ENCODE peak calls at places on chromosome 19, in eight cellular contexts. One of them, this sample, is unnamed.

GRCh38 chr19:14432817-14433453 is at the start of gene PKN1:
- DNase-seq in ovary: peak
- DNase-seq in left lung: peak
- DNase-seq in upper lobe of right lung: peak
- DNase-seq in heart left ventricle: peak
- DNase-seq in GM23248: peak
- DNase-seq in AG04450: no peak
- DNase-seq in psoas muscle: peak
- DNase-seq in this sample: peak

GRCh38 chr19:57302020-57302465 is 18.2 kb upstream of the ZNF543 start:
- DNase-seq in ovary: no peak
- DNase-seq in left lung: no peak
- DNase-seq in upper lobe of right lung: no peak
- DNase-seq in heart left ventricle: no peak
- DNase-seq in GM23248: peak
- DNase-seq in AG04450: peak
- DNase-seq in psoas muscle: peak
- DNase-seq in this sample: no peak

GRCh38 chr19:42389899-42390298 is at the start of gene CNFN:
- DNase-seq in ovary: no peak
- DNase-seq in left lung: no peak
- DNase-seq in upper lobe of right lung: no peak
- DNase-seq in heart left ventricle: no peak
- DNase-seq in GM23248: no peak
- DNase-seq in AG04450: no peak
- DNase-seq in psoas muscle: no peak
- DNase-seq in this sample: no peak

GRCh38 chr19:14519860-14520407 is 1.7 kb upstream of the DNAJB1 start:
- DNase-seq in ovary: no peak
- DNase-seq in left lung: no peak
- DNase-seq in upper lobe of right lung: no peak
- DNase-seq in heart left ventricle: no peak
- DNase-seq in GM23248: peak
- DNase-seq in AG04450: no peak
- DNase-seq in psoas muscle: no peak
- DNase-seq in this sample: no peak

GRCh38 chr19:8373867-8374813 is 10.2 kb downstream of the ANGPTL4 start:
- DNase-seq in ovary: no peak
- DNase-seq in left lung: no peak
- DNase-seq in upper lobe of right lung: no peak
- DNase-seq in heart left ventricle: no peak
- DNase-seq in GM23248: no peak
- DNase-seq in AG04450: no peak
- DNase-seq in psoas muscle: peak
- DNase-seq in this sample: peak

GRCh38 chr19:29641597-29641996 is 23.7 kb upstream of the PLEKHF1 start:
- DNase-seq in ovary: no peak
- DNase-seq in left lung: no peak
- DNase-seq in upper lobe of right lung: no peak
- DNase-seq in heart left ventricle: no peak
- DNase-seq in GM23248: no peak
- DNase-seq in AG04450: no peak
- DNase-seq in psoas muscle: no peak
- DNase-seq in this sample: no peak

GRCh38 chr19:13817615-13818371 is 22.6 kb downstream of the ZSWIM4 start:
- DNase-seq in ovary: no peak
- DNase-seq in left lung: peak
- DNase-seq in upper lobe of right lung: peak
- DNase-seq in heart left ventricle: peak
- DNase-seq in GM23248: peak
- DNase-seq in AG04450: no peak
- DNase-seq in psoas muscle: no peak
- DNase-seq in this sample: peak

GRCh38 chr19:49861127-49861526 is 6.2 kb downstream of the PNKP start:
- DNase-seq in ovary: peak
- DNase-seq in left lung: peak
- DNase-seq in upper lobe of right lung: peak
- DNase-seq in heart left ventricle: no peak
- DNase-seq in GM23248: peak
- DNase-seq in AG04450: no peak
- DNase-seq in psoas muscle: peak
- DNase-seq in this sample: peak

GRCh38 chr19:22199171-22199570 is 2.4 kb upstream of the ZNF676 start:
- DNase-seq in ovary: no peak
- DNase-seq in left lung: no peak
- DNase-seq in upper lobe of right lung: no peak
- DNase-seq in heart left ventricle: no peak
- DNase-seq in GM23248: no peak
- DNase-seq in AG04450: no peak
- DNase-seq in psoas muscle: no peak
- DNase-seq in this sample: no peak

GRCh38 chr19:2479556-2480194 is 3.7 kb downstream of the GADD45B start:
- DNase-seq in ovary: no peak
- DNase-seq in left lung: no peak
- DNase-seq in upper lobe of right lung: no peak
- DNase-seq in heart left ventricle: no peak
- DNase-seq in GM23248: peak
- DNase-seq in AG04450: no peak
- DNase-seq in psoas muscle: no peak
- DNase-seq in this sample: no peak

GRCh38 chr19:53577968-53578367 is 40.0 kb downstream of the ZNF331 start:
- DNase-seq in ovary: no peak
- DNase-seq in left lung: peak
- DNase-seq in upper lobe of right lung: no peak
- DNase-seq in heart left ventricle: no peak
- DNase-seq in GM23248: no peak
- DNase-seq in AG04450: no peak
- DNase-seq in psoas muscle: no peak
- DNase-seq in this sample: no peak

GRCh38 chr19:16373539-16373938 is 48.9 kb downstream of the KLF2 start:
- DNase-seq in ovary: peak
- DNase-seq in left lung: peak
- DNase-seq in upper lobe of right lung: no peak
- DNase-seq in heart left ventricle: peak
- DNase-seq in GM23248: peak
- DNase-seq in AG04450: peak
- DNase-seq in psoas muscle: peak
- DNase-seq in this sample: no peak

GRCh38 chr19:29666634-29667389 is 1.6 kb downstream of the PLEKHF1 start:
- DNase-seq in ovary: peak
- DNase-seq in left lung: peak
- DNase-seq in upper lobe of right lung: peak
- DNase-seq in heart left ventricle: peak
- DNase-seq in GM23248: peak
- DNase-seq in AG04450: no peak
- DNase-seq in psoas muscle: peak
- DNase-seq in this sample: peak

GRCh38 chr19:44770550-44771257 is 7.0 kb upstream of the CBLC start:
- DNase-seq in ovary: peak
- DNase-seq in left lung: peak
- DNase-seq in upper lobe of right lung: peak
- DNase-seq in heart left ventricle: peak
- DNase-seq in GM23248: peak
- DNase-seq in AG04450: peak
- DNase-seq in psoas muscle: peak
- DNase-seq in this sample: peak

GRCh38 chr19:8396185-8396562 is 6.0 kb downstream of the RAB11B start:
- DNase-seq in ovary: no peak
- DNase-seq in left lung: no peak
- DNase-seq in upper lobe of right lung: no peak
- DNase-seq in heart left ventricle: no peak
- DNase-seq in GM23248: no peak
- DNase-seq in AG04450: no peak
- DNase-seq in psoas muscle: peak
- DNase-seq in this sample: no peak

GRCh38 chr19:30070198-30070969 is 128.3 kb downstream of the URI1 start:
- DNase-seq in ovary: no peak
- DNase-seq in left lung: no peak
- DNase-seq in upper lobe of right lung: peak
- DNase-seq in heart left ventricle: no peak
- DNase-seq in GM23248: no peak
- DNase-seq in AG04450: no peak
- DNase-seq in psoas muscle: peak
- DNase-seq in this sample: peak

GRCh38 chr19:54035215-54036178 is 28.2 kb downstream of the VSTM1 start:
- DNase-seq in ovary: no peak
- DNase-seq in left lung: no peak
- DNase-seq in upper lobe of right lung: no peak
- DNase-seq in heart left ventricle: no peak
- DNase-seq in GM23248: peak
- DNase-seq in AG04450: peak
- DNase-seq in psoas muscle: no peak
- DNase-seq in this sample: no peak

GRCh38 chr19:31233288-31233687 is 115.9 kb downstream of the TSHZ3 start:
- DNase-seq in ovary: no peak
- DNase-seq in left lung: no peak
- DNase-seq in upper lobe of right lung: no peak
- DNase-seq in heart left ventricle: no peak
- DNase-seq in GM23248: no peak
- DNase-seq in AG04450: no peak
- DNase-seq in psoas muscle: no peak
- DNase-seq in this sample: no peak

GRCh38 chr19:54724644-54725043 is 402 bp downstream of the KIR3DL3 start:
- DNase-seq in ovary: no peak
- DNase-seq in left lung: no peak
- DNase-seq in upper lobe of right lung: no peak
- DNase-seq in heart left ventricle: no peak
- DNase-seq in GM23248: no peak
- DNase-seq in AG04450: no peak
- DNase-seq in psoas muscle: no peak
- DNase-seq in this sample: no peak

GRCh38 chr19:43606569-43607229 is 5.2 kb upstream of the SRRM5 start:
- DNase-seq in ovary: no peak
- DNase-seq in left lung: no peak
- DNase-seq in upper lobe of right lung: no peak
- DNase-seq in heart left ventricle: no peak
- DNase-seq in GM23248: no peak
- DNase-seq in AG04450: no peak
- DNase-seq in psoas muscle: no peak
- DNase-seq in this sample: no peak

GRCh38 chr19:33749619-33750175 is 47.0 kb upstream of the KCTD15 start:
- DNase-seq in ovary: no peak
- DNase-seq in left lung: no peak
- DNase-seq in upper lobe of right lung: no peak
- DNase-seq in heart left ventricle: no peak
- DNase-seq in GM23248: no peak
- DNase-seq in AG04450: no peak
- DNase-seq in psoas muscle: no peak
- DNase-seq in this sample: no peak

DNA sequence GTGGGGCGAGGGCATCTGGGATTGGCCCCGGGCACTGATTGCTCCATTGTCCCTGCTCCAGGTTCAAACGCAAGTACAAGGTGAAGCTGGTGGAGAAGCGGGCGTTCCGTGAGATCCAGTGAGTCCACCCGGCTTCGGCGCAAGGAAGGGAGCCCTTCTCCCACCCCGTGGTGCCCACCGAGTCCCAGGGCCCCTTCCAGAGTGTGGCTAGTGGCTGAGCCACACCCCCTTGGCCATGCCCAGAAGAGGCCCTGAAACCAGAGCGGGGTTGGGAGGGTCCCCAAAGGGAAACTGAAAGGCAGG is 11.2 kb downstream of the NOP53 start:
- DNase-seq in ovary: no peak
- DNase-seq in left lung: peak
- DNase-seq in upper lobe of right lung: no peak
- DNase-seq in heart left ventricle: no peak
- DNase-seq in GM23248: no peak
- DNase-seq in AG04450: no peak
- DNase-seq in psoas muscle: no peak
- DNase-seq in this sample: no peak
- H3K27ac ChIP-seq in ovary: no peak
- H3K27ac ChIP-seq in left lung: no peak
- H3K27ac ChIP-seq in upper lobe of right lung: no peak
- H3K27ac ChIP-seq in heart left ventricle: no peak
- H3K27ac ChIP-seq in GM23248: no peak
- H3K27ac ChIP-seq in AG04450: no peak
- H3K27ac ChIP-seq in psoas muscle: no peak
- H3K27ac ChIP-seq in this sample: peak

GRCh38 chr19:35106291-35106583 is 9.4 kb upstream of the FXYD3 start:
- DNase-seq in ovary: no peak
- DNase-seq in left lung: no peak
- DNase-seq in upper lobe of right lung: no peak
- DNase-seq in heart left ventricle: no peak
- DNase-seq in GM23248: no peak
- DNase-seq in AG04450: no peak
- DNase-seq in psoas muscle: no peak
- DNase-seq in this sample: no peak
- H3K27ac ChIP-seq in ovary: no peak
- H3K27ac ChIP-seq in left lung: no peak
- H3K27ac ChIP-seq in upper lobe of right lung: no peak
- H3K27ac ChIP-seq in heart left ventricle: peak
- H3K27ac ChIP-seq in GM23248: no peak
- H3K27ac ChIP-seq in AG04450: no peak
- H3K27ac ChIP-seq in psoas muscle: no peak
- H3K27ac ChIP-seq in this sample: peak

GRCh38 chr19:10625003-10625761 is at the start of gene SLC44A2:
- DNase-seq in ovary: peak
- DNase-seq in left lung: peak
- DNase-seq in upper lobe of right lung: peak
- DNase-seq in heart left ventricle: peak
- DNase-seq in GM23248: peak
- DNase-seq in AG04450: no peak
- DNase-seq in psoas muscle: peak
- DNase-seq in this sample: peak
- H3K27ac ChIP-seq in ovary: peak
- H3K27ac ChIP-seq in left lung: peak
- H3K27ac ChIP-seq in upper lobe of right lung: peak
- H3K27ac ChIP-seq in heart left ventricle: peak
- H3K27ac ChIP-seq in GM23248: no peak
- H3K27ac ChIP-seq in AG04450: no peak
- H3K27ac ChIP-seq in psoas muscle: peak
- H3K27ac ChIP-seq in this sample: peak

GRCh38 chr19:19523177-19523576 is 5.5 kb upstream of the YJEFN3 start:
- DNase-seq in ovary: no peak
- DNase-seq in left lung: no peak
- DNase-seq in upper lobe of right lung: no peak
- DNase-seq in heart left ventricle: no peak
- DNase-seq in GM23248: no peak
- DNase-seq in AG04450: no peak
- DNase-seq in psoas muscle: no peak
- DNase-seq in this sample: no peak

GRCh38 chr19:19525611-19526380 is 2.9 kb upstream of the YJEFN3 start:
- DNase-seq in ovary: no peak
- DNase-seq in left lung: no peak
- DNase-seq in upper lobe of right lung: no peak
- DNase-seq in heart left ventricle: no peak
- DNase-seq in GM23248: no peak
- DNase-seq in AG04450: no peak
- DNase-seq in psoas muscle: no peak
- DNase-seq in this sample: no peak

GRCh38 chr19:19524053-19524452 is 4.7 kb upstream of the YJEFN3 start:
- DNase-seq in ovary: no peak
- DNase-seq in left lung: no peak
- DNase-seq in upper lobe of right lung: no peak
- DNase-seq in heart left ventricle: no peak
- DNase-seq in GM23248: no peak
- DNase-seq in AG04450: no peak
- DNase-seq in psoas muscle: no peak
- DNase-seq in this sample: no peak

GRCh38 chr19:19517235-19517619 is 1.2 kb downstream of the NDUFA13 start:
- DNase-seq in ovary: peak
- DNase-seq in left lung: no peak
- DNase-seq in upper lobe of right lung: no peak
- DNase-seq in heart left ventricle: no peak
- DNase-seq in GM23248: no peak
- DNase-seq in AG04450: no peak
- DNase-seq in psoas muscle: no peak
- DNase-seq in this sample: no peak

GRCh38 chr19:19520989-19521388 is 5.0 kb downstream of the NDUFA13 start:
- DNase-seq in ovary: no peak
- DNase-seq in left lung: no peak
- DNase-seq in upper lobe of right lung: no peak
- DNase-seq in heart left ventricle: no peak
- DNase-seq in GM23248: no peak
- DNase-seq in AG04450: no peak
- DNase-seq in psoas muscle: no peak
- DNase-seq in this sample: no peak
- H3K27ac ChIP-seq in ovary: no peak
- H3K27ac ChIP-seq in left lung: no peak
- H3K27ac ChIP-seq in upper lobe of right lung: no peak
- H3K27ac ChIP-seq in heart left ventricle: no peak
- H3K27ac ChIP-seq in GM23248: no peak
- H3K27ac ChIP-seq in AG04450: no peak
- H3K27ac ChIP-seq in psoas muscle: no peak
- H3K27ac ChIP-seq in this sample: no peak